ENCODE peak calls at places on chromosome X, in eight cellular contexts. X is CD8-positive, alpha-beta T cell; P is retina; E is EH; V is GM23248; L is endothelial cell; I is NCI-H446; Z is stimulated activated CD4-positive, alpha-beta T cell treated with anti-CD3 and anti-CD28 coated beads, Interleukin-15, amount 100 ng/mL, for 1 hour. U is an unnamed sample.

GRCh38 chrX:150234126-150234525 is 129.0 kb upstream of the MAMLD1 start:
- DNase-seq in I (no peak), V (no peak), L (no peak), X (no peak), Z (no peak), E (peak), P (no peak), U (no peak)

GRCh38 chrX:4830880-4831557 is 1117.6 kb upstream of the PRKX start:
- DNase-seq in P (no peak), X (no peak), I (no peak), Z (no peak), E (no peak), L (no peak), V (no peak), U (no peak)

GRCh38 chrX:22365460-22365859 is 92.7 kb downstream of the CBLL2 start:
- DNase-seq in Z (no peak), E (peak), L (no peak), P (no peak), V (peak), I (no peak), X (no peak), U (no peak)

GRCh38 chrX:1215123-1215823 is 2.8 kb upstream of the CRLF2 start:
- DNase-seq in E (no peak), V (no peak), L (no peak), I (no peak), P (no peak), X (no peak), Z (no peak), U (no peak)

GRCh38 chrX:34401411-34401810 is 255.7 kb downstream of the TMEM47 start:
- DNase-seq in E (peak), V (no peak), P (no peak), Z (no peak), I (no peak), X (no peak), L (no peak), U (no peak)

GRCh38 chrX:85203461-85203970 is 40.1 kb downstream of the SATL1 start:
- DNase-seq in Z (no peak), P (no peak), E (no peak), L (no peak), I (no peak), X (no peak), V (no peak), U (no peak)

GRCh38 chrX:153981771-153982533 is 9.4 kb downstream of the TMEM187 start:
- DNase-seq in E (no peak), Z (peak), P (no peak), L (no peak), I (no peak), V (no peak), X (peak), U (no peak)

GRCh38 chrX:107576841-107577240 is 51.5 kb upstream of the PRPS1 start:
- DNase-seq in E (no peak), X (no peak), P (no peak), L (no peak), Z (no peak), I (no peak), V (no peak), U (no peak)

GRCh38 chrX:120452131-120452530 is 17.0 kb downstream of the LAMP2 start:
- DNase-seq in P (peak), Z (no peak), E (peak), L (no peak), X (no peak), V (peak), I (no peak), U (peak)

GRCh38 chrX:123871309-123871708 is 11.5 kb downstream of the XIAP start:
- DNase-seq in I (no peak), P (no peak), Z (no peak), V (no peak), E (no peak), X (no peak), L (no peak), U (no peak)

GRCh38 chrX:11427082-11428033 is 134.1 kb downstream of the AMELX start:
- DNase-seq in P (peak), I (no peak), V (peak), Z (no peak), L (peak), E (peak), X (no peak), U (no peak)

GRCh38 chrX:134377537-134377936 is 82.4 kb upstream of the HPRT1 start:
- DNase-seq in I (no peak), Z (no peak), V (peak), L (no peak), E (peak), X (peak), P (no peak), U (peak)

GRCh38 chrX:153635788-153636668 is 11.0 kb upstream of the DUSP9 start:
- DNase-seq in Z (no peak), P (no peak), E (peak), X (no peak), V (peak), L (peak), I (peak), U (peak)

GRCh38 chrX:21700967-21701366 is 42.8 kb upstream of the KLHL34 start:
- DNase-seq in V (no peak), P (peak), L (no peak), E (no peak), I (no peak), Z (no peak), X (no peak), U (peak)

GRCh38 chrX:45515262-45516215 is 314.9 kb upstream of the DIPK2B start:
- DNase-seq in P (peak), V (peak), E (peak), Z (no peak), I (no peak), X (no peak), L (peak), U (no peak)

GRCh38 chrX:20594985-20595384 is 328.3 kb upstream of the RPS6KA3 start:
- DNase-seq in L (no peak), P (peak), V (peak), X (no peak), I (no peak), Z (no peak), E (peak), U (peak)

GRCh38 chrX:149699761-149700160 is 12.1 kb upstream of the MAGEA11 start:
- DNase-seq in P (no peak), X (no peak), V (no peak), E (no peak), Z (no peak), I (no peak), L (no peak), U (no peak)

GRCh38 chrX:6678313-6678712 is 143.4 kb upstream of the VCX3A start:
- DNase-seq in L (no peak), E (no peak), I (no peak), X (no peak), V (no peak), Z (no peak), P (no peak), U (no peak)

GRCh38 chrX:13064599-13065143 is 20.3 kb upstream of the FAM9C start:
- DNase-seq in Z (no peak), X (no peak), E (peak), I (no peak), V (peak), L (no peak), P (no peak), U (no peak)

GRCh38 chrX:15515931-15516330 is 15.3 kb downstream of the BMX start:
- DNase-seq in P (no peak), Z (no peak), I (no peak), L (peak), X (no peak), E (no peak), V (no peak), U (no peak)

GRCh38 chrX:46686003-46686645 is 72.8 kb downstream of the SLC9A7 start:
- DNase-seq in V (peak), L (peak), X (peak), E (peak), Z (no peak), P (peak), I (peak), U (peak)

GRCh38 chrX:134692233-134692632 is 34.0 kb upstream of the PLAC1 start:
- DNase-seq in X (no peak), Z (no peak), P (no peak), V (no peak), E (peak), I (no peak), L (no peak), U (no peak)

GRCh38 chrX:66163849-66164401 is at the start of gene HEPH:
- DNase-seq in P (peak), I (no peak), L (peak), V (peak), X (no peak), Z (no peak), E (peak), U (no peak)